ENCODE peak calls at places on chromosomes 12 and 14, in five cellular contexts. H, F, A, S and G are unnamed samples.

GRCh38 chr12:122309564-122310121 is 43.3 kb upstream of the VPS33A start:
- DNase-seq in S (no peak), A (no peak), H (no peak), F (no peak), G (no peak)

GRCh38 chr14:94100847-94101246 is 9.7 kb upstream of the IFI27 start:
- DNase-seq in F (peak), A (peak), S (no peak), H (peak), G (no peak)

GRCh38 chr14:105180598-105181528 is at the start of gene NUDT14:
- DNase-seq in H (peak), A (peak), F (no peak), S (peak), G (peak)

GRCh38 chr12:96466939-96467751 is 22.2 kb upstream of the CFAP54 start:
- DNase-seq in S (no peak), F (peak), A (peak), H (no peak), G (no peak)

GRCh38 chr12:25725874-25726273 is 172.8 kb upstream of the LMNTD1 start:
- DNase-seq in S (no peak), H (peak), F (no peak), A (peak), G (no peak)

GRCh38 chr14:61460853-61461611 is 139.7 kb downstream of the PRKCH start:
- DNase-seq in S (no peak), H (no peak), F (peak), A (peak), G (no peak)

GRCh38 chr12:2009623-2010022 is 5.4 kb upstream of the DCP1B start:
- DNase-seq in S (no peak), F (no peak), A (no peak), H (no peak), G (no peak)

GRCh38 chr12:8906781-8907180 is 7.5 kb upstream of the PHC1 start:
- DNase-seq in S (no peak), H (no peak), A (no peak), F (no peak), G (no peak)

GRCh38 chr12:42364692-42365091 is 38.7 kb downstream of the PPHLN1 start:
- DNase-seq in S (no peak), H (no peak), F (no peak), A (no peak), G (no peak)

GRCh38 chr12:47808049-47808448 is 11.7 kb downstream of the HDAC7 start:
- DNase-seq in S (no peak), A (no peak), H (peak), F (no peak), G (no peak)

GRCh38 chr12:13945641-13946040 is 35.8 kb downstream of the GRIN2B start:
- DNase-seq in H (no peak), F (no peak), A (no peak), S (no peak), G (no peak)

GRCh38 chr14:55512421-55512820 is 67.6 kb upstream of the KTN1 start:
- DNase-seq in S (no peak), F (no peak), H (no peak), A (no peak), G (no peak)

GRCh38 chr14:29486132-29486531 is 441.5 kb downstream of the PRKD1 start:
- DNase-seq in F (no peak), H (no peak), S (no peak), A (no peak), G (no peak)

GRCh38 chr12:15887043-15887817 is 5.0 kb downstream of the STRAP start:
- DNase-seq in F (no peak), A (no peak), S (no peak), H (no peak), G (no peak)

GRCh38 chr12:12899530-12900380 is 8.4 kb downstream of the GPRC5A start:
- DNase-seq in H (peak), A (peak), S (no peak), F (peak), G (no peak)

GRCh38 chr12:123049398-123050250 is 69.1 kb downstream of the ARL6IP4 start:
- DNase-seq in H (no peak), F (no peak), S (no peak), A (no peak), G (no peak)

GRCh38 chr14:89327771-89328212 is 89.2 kb downstream of the FOXN3 start:
- DNase-seq in A (peak), S (no peak), H (no peak), F (no peak), G (no peak)

GRCh38 chr12:84198294-84198946 is 714.2 kb downstream of the SLC6A15 start:
- DNase-seq in H (no peak), A (no peak), F (no peak), S (no peak), G (no peak)

GRCh38 chr14:65847065-65847847 is 434.7 kb downstream of the FUT8 start:
- DNase-seq in H (no peak), S (no peak), A (no peak), F (no peak), G (no peak)

GRCh38 chr12:104454997-104455396 is 1.8 kb upstream of the CHST11 start:
- DNase-seq in H (no peak), S (no peak), A (peak), F (peak), G (no peak)

GRCh38 chr12:58414398-58414871 is 473.1 kb downstream of the ATP23 start:
- DNase-seq in F (peak), A (peak), S (no peak), H (peak), G (no peak)

GRCh38 chr12:111596985-111597730 is 2.0 kb downstream of the ATXN2 start:
- DNase-seq in F (peak), H (peak), A (peak), S (peak), G (peak)

GRCh38 chr14:23365353-23366162 is 586 bp upstream of the EFS start:
- DNase-seq in H (peak), A (peak), S (peak), F (peak), G (peak)

GRCh38 chr14:96192975-96193805 is 11.4 kb upstream of the BDKRB2 start:
- DNase-seq in F (no peak), H (no peak), A (no peak), S (no peak), G (no peak)

GRCh38 chr14:38248629-38249028 is 7.3 kb downstream of the CLEC14A start:
- DNase-seq in H (no peak), S (no peak), A (no peak), F (no peak), G (no peak)

GRCh38 chr12:66916189-66916588 is 237.3 kb upstream of the GRIP1 start:
- DNase-seq in A (peak), F (peak), S (no peak), H (no peak), G (no peak)

GRCh38 chr12:9378430-9378835 is 170.2 kb upstream of the PZP start:
- DNase-seq in S (no peak), A (peak), H (no peak), F (peak), G (peak)

GRCh38 chr12:124507188-124508109 is 60.0 kb downstream of the NCOR2 start:
- DNase-seq in A (no peak), S (no peak), H (peak), F (no peak), G (no peak)

GRCh38 chr14:73221945-73222344 is 15.4 kb upstream of the PAPLN start:
- DNase-seq in H (no peak), S (no peak), A (no peak), F (no peak), G (no peak)

GRCh38 chr14:68199465-68200145 is 380.0 kb downstream of the RAD51B start:
- DNase-seq in S (peak), F (peak), A (peak), H (no peak), G (peak)

GRCh38 chr12:54139030-54139429 is 49.8 kb downstream of the SMUG1 start:
- DNase-seq in S (no peak), A (no peak), F (no peak), H (no peak), G (no peak)

GRCh38 chr12:54138219-54138618 is 50.6 kb downstream of the SMUG1 start:
- DNase-seq in F (no peak), A (no peak), S (no peak), H (no peak), G (no peak)

GRCh38 chr12:54135621-54136027 is 53.2 kb downstream of the SMUG1 start:
- DNase-seq in S (peak), H (peak), F (no peak), A (no peak), G (no peak)

GRCh38 chr12:54134850-54135249 is 53.9 kb downstream of the SMUG1 start:
- DNase-seq in A (no peak), F (no peak), H (peak), S (no peak), G (no peak)

DNA sequence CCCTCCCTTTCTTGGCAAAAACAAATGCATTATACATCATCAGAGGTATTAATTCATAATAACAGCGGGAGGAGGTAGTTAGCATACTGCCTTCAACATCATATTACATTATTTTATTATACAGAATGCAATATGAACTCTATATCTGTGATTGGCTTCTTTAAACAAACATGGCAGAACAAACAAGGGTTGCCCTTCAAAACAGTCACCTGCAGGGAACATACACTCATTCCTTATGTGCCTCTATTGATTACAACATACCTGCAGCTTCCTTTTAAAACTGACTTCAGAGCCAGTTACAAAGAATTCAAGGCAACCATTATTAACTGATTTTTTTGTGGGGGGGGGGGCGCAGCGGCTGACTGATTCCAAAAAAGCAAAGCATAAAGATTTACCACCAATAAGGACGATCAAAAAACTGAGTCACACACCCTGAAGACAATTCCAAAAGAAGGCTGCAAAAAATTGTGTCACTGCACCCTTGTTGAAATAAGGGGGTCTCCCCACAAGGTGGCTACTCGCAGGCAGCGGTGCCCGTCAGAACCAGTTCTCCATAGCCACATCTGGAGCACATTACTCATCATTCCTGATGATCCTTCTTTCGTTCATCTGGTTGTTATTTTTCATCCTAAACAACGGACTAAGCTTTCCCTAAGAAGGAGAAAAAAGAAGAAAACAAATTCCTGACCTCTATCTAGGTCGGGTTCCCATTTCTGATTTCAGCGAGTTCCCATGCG is 51.8 kb downstream of the SMUG1 start:
- DNase-seq in F (no peak), H (peak), S (no peak), A (no peak), G (no peak)
- TF ChIP-seq CTCF in F (no peak), H (peak), S (no peak), A (no peak), G (no peak)

GRCh38 chr12:120843472-120843871 is 60.7 kb downstream of the SPPL3 start:
- DNase-seq in F (no peak), H (no peak), S (no peak), A (no peak), G (no peak)
- TF ChIP-seq CTCF in F (no peak), H (no peak), S (no peak), A (no peak), G (no peak)

DNA sequence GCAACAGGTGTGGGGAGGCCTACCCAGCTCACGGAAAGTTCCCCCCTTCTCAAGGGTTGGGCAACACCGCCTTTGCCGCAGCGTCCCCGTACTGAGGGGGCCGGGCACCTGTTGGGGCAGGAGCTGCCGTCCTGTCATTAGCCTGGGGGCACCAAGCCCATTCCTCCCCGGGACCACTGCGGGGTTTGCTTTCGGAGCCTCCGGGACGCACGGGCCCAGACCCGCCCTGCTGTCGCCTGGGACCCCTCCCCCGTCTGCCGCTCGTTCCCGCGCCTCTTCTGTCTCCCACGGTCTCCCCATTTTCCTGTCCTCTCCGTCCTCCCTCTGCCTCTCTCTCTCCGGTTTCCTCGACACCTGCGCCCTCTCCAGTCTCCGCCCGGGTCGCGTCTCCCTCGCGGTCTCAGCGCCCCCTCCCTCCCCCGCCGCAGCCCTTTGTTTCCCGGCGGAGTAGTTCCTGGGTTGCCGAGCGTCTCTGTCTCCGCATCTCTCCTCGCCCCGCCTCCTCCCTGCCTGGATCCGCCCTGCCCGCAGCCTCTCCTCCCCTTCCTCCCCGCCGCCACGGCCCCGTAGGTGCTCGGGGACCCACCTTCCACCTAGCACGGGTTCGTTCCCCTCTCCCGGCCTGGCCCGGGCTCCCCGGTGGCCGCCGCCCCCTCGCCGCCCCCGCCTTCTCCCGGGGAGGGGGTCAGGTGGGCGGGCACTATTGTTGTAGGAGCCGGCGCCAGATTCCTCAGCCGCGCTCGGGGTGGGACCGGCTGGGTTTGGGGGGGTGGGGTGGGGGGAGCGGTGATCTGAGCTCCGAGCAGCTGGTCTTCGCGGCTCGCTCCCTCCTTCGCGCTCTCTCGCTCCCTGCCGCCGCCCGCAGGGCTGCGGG is at the start of gene CACNB3:
- DNase-seq in H (peak), A (peak), F (peak), S (peak), G (peak)
- TF ChIP-seq CTCF in H (no peak), A (no peak), F (no peak), S (no peak), G (no peak)

DNA sequence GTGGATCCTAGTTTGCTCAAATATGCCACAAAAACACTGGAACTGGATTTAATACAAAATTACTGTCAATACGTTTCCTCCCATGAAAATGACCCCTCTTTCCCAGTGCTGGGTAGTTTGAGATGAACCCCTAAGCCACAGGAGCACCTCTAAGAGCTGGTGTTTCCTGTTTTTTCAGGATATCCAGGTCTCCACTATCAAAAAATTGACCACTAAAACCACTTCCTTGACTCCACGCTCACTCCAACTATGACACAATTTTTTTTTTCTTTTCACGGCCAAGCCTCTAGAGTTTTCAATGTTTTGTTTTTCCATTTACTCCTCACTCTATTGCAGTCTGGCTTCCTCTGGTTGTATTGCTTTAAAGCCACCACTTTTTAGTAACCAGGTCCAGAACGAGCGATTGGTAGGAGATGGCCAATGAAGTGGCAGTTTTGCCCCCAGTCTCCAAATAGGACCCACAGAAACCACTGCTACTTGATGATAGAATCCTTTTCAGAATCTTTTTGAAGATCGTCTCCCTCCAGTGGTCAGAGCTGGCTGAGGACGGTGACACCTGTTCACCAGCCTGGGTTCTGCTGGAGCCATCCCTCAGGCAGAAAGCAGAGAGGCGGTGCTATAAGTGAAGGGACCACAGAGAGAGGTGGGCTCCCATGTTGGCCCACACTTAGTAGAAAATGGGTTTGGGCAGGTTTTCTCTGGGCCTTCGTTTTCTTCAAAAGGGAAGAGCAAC is 454.4 kb downstream of the VRK1 start:
- DNase-seq in H (no peak), S (no peak), F (no peak), A (no peak), G (peak)
- TF ChIP-seq CTCF in H (no peak), S (no peak), F (no peak), A (no peak), G (no peak)

GRCh38 chr12:112928978-112929377 is 9.3 kb upstream of the OAS3 start:
- DNase-seq in F (no peak), A (no peak), S (no peak), H (no peak), G (no peak)
- TF ChIP-seq CTCF in F (no peak), A (no peak), S (no peak), H (no peak), G (no peak)

DNA sequence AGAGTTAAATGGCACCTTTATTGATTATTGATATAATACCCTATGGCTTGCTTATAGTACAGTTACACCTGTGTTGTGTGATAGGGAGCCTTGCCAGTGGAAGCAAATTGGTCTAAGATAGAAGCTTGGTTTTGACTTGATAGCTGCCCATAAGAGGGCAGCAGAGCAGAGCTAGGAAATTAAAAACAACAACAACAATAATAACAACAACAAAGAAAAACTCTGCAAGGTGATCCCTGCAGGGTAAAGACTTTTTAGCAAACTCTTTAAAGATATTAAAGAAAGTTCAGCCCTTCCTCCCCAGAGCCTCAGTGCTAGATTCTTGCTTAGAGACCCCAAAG is 18.0 kb upstream of the RNASE10 start:
- DNase-seq in H (no peak), S (no peak), A (peak), F (no peak), G (no peak)
- TF ChIP-seq CTCF in H (no peak), S (no peak), A (peak), F (peak), G (no peak)

GRCh38 chr12:4769073-4769472 is 48.9 kb downstream of the GALNT8 start:
- DNase-seq in A (no peak), H (no peak), F (no peak), S (no peak), G (no peak)

GRCh38 chr12:4766445-4766844 is 46.2 kb downstream of the GALNT8 start:
- DNase-seq in H (no peak), S (no peak), A (no peak), F (no peak), G (no peak)

GRCh38 chr12:4762773-4763172 is 42.6 kb downstream of the GALNT8 start:
- DNase-seq in H (no peak), F (no peak), A (no peak), S (no peak), G (no peak)

GRCh38 chr12:4767181-4767580 is 47.0 kb downstream of the GALNT8 start:
- DNase-seq in A (no peak), S (no peak), H (no peak), F (no peak), G (no peak)

DNA sequence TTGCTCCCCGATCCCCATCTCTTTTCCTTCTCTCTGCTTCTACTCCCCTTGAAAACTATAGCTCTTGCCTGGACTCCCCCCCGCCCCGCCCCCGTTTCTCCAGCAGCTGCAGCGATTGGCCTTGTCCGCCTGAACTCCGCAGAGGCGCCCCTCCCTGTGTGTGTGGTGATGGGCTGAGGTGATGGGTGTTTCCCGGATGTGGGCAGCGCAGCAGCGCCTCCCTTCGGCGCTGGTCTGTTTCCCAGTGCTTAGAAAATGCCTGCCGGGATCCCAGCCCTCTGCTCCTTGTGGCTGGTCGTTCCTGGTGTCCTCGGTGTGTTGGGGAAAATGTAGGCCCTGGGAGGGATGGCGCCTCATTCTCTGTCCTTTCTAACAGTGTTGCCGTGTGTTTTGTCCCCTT is 43.3 kb downstream of the GALNT8 start:
- DNase-seq in F (peak), H (peak), S (no peak), A (no peak), G (peak)
- TF ChIP-seq CTCF in F (peak), H (peak), S (no peak), A (no peak), G (no peak)